ENCODE peak calls at places on chromosome 5, in six cellular contexts. One of them, this sample, is unnamed.

GRCh38 chr5:144017119-144017518 is 153.3 kb downstream of the YIPF5 start:
- DNase-seq in H1: no peak
- DNase-seq in H9: no peak
- DNase-seq in trophoblast cell: no peak
- DNase-seq in mesenchymal stem cell: no peak
- DNase-seq in neuronal stem cell: no peak
- DNase-seq in this sample: no peak

GRCh38 chr5:24110019-24110615 is 534.7 kb downstream of the CDH10 start:
- DNase-seq in H9: no peak
- DNase-seq in mesenchymal stem cell: peak; percentile 24
- DNase-seq in trophoblast cell: peak; percentile 30
- DNase-seq in H1: no peak
- DNase-seq in neuronal stem cell: peak; percentile 2
- DNase-seq in this sample: no peak

GRCh38 chr5:134545070-134545868 is 19.8 kb downstream of the JADE2 start:
- DNase-seq in H9: no peak
- DNase-seq in neuronal stem cell: no peak
- DNase-seq in H1: no peak
- DNase-seq in mesenchymal stem cell: peak; percentile 87
- DNase-seq in trophoblast cell: no peak
- DNase-seq in this sample: no peak

GRCh38 chr5:104198156-104198555 is 635.6 kb upstream of the NUDT12 start:
- DNase-seq in mesenchymal stem cell: no peak
- DNase-seq in trophoblast cell: no peak
- DNase-seq in H9: no peak
- DNase-seq in neuronal stem cell: no peak
- DNase-seq in H1: no peak
- DNase-seq in this sample: no peak

GRCh38 chr5:138974227-138975063 is 99.3 kb upstream of the LRRTM2 start:
- DNase-seq in neuronal stem cell: no peak
- DNase-seq in H9: no peak
- DNase-seq in mesenchymal stem cell: no peak
- DNase-seq in trophoblast cell: no peak
- DNase-seq in H1: no peak
- DNase-seq in this sample: peak; percentile 13

GRCh38 chr5:148436029-148436428 is 52.3 kb downstream of the FBXO38 start:
- DNase-seq in H9: no peak
- DNase-seq in mesenchymal stem cell: no peak
- DNase-seq in neuronal stem cell: no peak
- DNase-seq in H1: no peak
- DNase-seq in trophoblast cell: no peak
- DNase-seq in this sample: no peak

GRCh38 chr5:76689321-76690026 is 26.5 kb upstream of the F2R start:
- DNase-seq in mesenchymal stem cell: peak; percentile 90
- DNase-seq in neuronal stem cell: no peak
- DNase-seq in trophoblast cell: no peak
- DNase-seq in H1: no peak
- DNase-seq in H9: no peak
- DNase-seq in this sample: peak; percentile 96

GRCh38 chr5:152556779-152557178 is 151.7 kb upstream of the NMUR2 start:
- DNase-seq in trophoblast cell: no peak
- DNase-seq in mesenchymal stem cell: no peak
- DNase-seq in H1: no peak
- DNase-seq in neuronal stem cell: no peak
- DNase-seq in H9: no peak
- DNase-seq in this sample: no peak

GRCh38 chr5:80346055-80346454 is 26.3 kb downstream of the SPZ1 start:
- DNase-seq in trophoblast cell: peak; percentile 53
- DNase-seq in H1: no peak
- DNase-seq in H9: peak; percentile 63
- DNase-seq in neuronal stem cell: no peak
- DNase-seq in mesenchymal stem cell: peak; percentile 34
- DNase-seq in this sample: no peak

GRCh38 chr5:54703091-54703490 is 185.5 kb downstream of the SNX18 start:
- DNase-seq in trophoblast cell: no peak
- DNase-seq in neuronal stem cell: peak; percentile 14
- DNase-seq in mesenchymal stem cell: peak; percentile 76
- DNase-seq in H9: no peak
- DNase-seq in H1: no peak
- DNase-seq in this sample: peak; percentile 93

GRCh38 chr5:147659166-147659929 is 123.2 kb downstream of the JAKMIP2 start:
- DNase-seq in H9: no peak
- DNase-seq in H1: no peak
- DNase-seq in trophoblast cell: no peak
- DNase-seq in neuronal stem cell: no peak
- DNase-seq in mesenchymal stem cell: no peak
- DNase-seq in this sample: no peak

GRCh38 chr5:13859285-13859684 is 85.2 kb downstream of the DNAH5 start:
- DNase-seq in H9: no peak
- DNase-seq in H1: no peak
- DNase-seq in neuronal stem cell: no peak
- DNase-seq in mesenchymal stem cell: no peak
- DNase-seq in trophoblast cell: no peak
- DNase-seq in this sample: peak; percentile 3

GRCh38 chr5:23776684-23777083 is 269.3 kb downstream of the PRDM9 start:
- DNase-seq in H1: no peak
- DNase-seq in neuronal stem cell: no peak
- DNase-seq in trophoblast cell: no peak
- DNase-seq in mesenchymal stem cell: no peak
- DNase-seq in H9: no peak
- DNase-seq in this sample: no peak

GRCh38 chr5:38404667-38405276 is 146.4 kb downstream of the EGFLAM start:
- DNase-seq in trophoblast cell: peak; percentile 59
- DNase-seq in neuronal stem cell: peak; percentile 8
- DNase-seq in H1: peak; percentile 61
- DNase-seq in mesenchymal stem cell: no peak
- DNase-seq in H9: peak; percentile 69
- DNase-seq in this sample: no peak

GRCh38 chr5:149504649-149505048 is 46.6 kb downstream of the CSNK1A1 start:
- DNase-seq in H1: no peak
- DNase-seq in trophoblast cell: no peak
- DNase-seq in mesenchymal stem cell: no peak
- DNase-seq in neuronal stem cell: no peak
- DNase-seq in H9: no peak
- DNase-seq in this sample: no peak

GRCh38 chr5:65305913-65306312 is 175.8 kb downstream of the ADAMTS6 start:
- DNase-seq in neuronal stem cell: no peak
- DNase-seq in mesenchymal stem cell: peak; percentile 7
- DNase-seq in H1: no peak
- DNase-seq in H9: no peak
- DNase-seq in trophoblast cell: peak; percentile 49
- DNase-seq in this sample: peak; percentile 84

GRCh38 chr5:81424728-81425127 is 30.8 kb upstream of the ACOT12 start:
- DNase-seq in mesenchymal stem cell: no peak
- DNase-seq in trophoblast cell: no peak
- DNase-seq in H9: no peak
- DNase-seq in neuronal stem cell: no peak
- DNase-seq in H1: no peak
- DNase-seq in this sample: peak; percentile 77

GRCh38 chr5:116731432-116731831 is 156.8 kb upstream of the SEMA6A start:
- DNase-seq in mesenchymal stem cell: no peak
- DNase-seq in trophoblast cell: peak; percentile 86
- DNase-seq in H1: no peak
- DNase-seq in H9: no peak
- DNase-seq in neuronal stem cell: no peak
- DNase-seq in this sample: no peak

GRCh38 chr5:148687427-148687826 is 33.1 kb upstream of the HTR4 start:
- DNase-seq in mesenchymal stem cell: peak; percentile 9
- DNase-seq in H1: peak; percentile 53
- DNase-seq in trophoblast cell: peak; percentile 39
- DNase-seq in neuronal stem cell: no peak
- DNase-seq in H9: peak; percentile 72
- DNase-seq in this sample: peak; percentile 13

GRCh38 chr5:67577424-67577823 is 380.8 kb upstream of the CD180 start:
- DNase-seq in mesenchymal stem cell: peak; percentile 65
- DNase-seq in neuronal stem cell: no peak
- DNase-seq in H9: no peak
- DNase-seq in H1: no peak
- DNase-seq in trophoblast cell: no peak
- DNase-seq in this sample: peak; percentile 38

GRCh38 chr5:126016256-126016655 is 407.0 kb upstream of the GRAMD2B start:
- DNase-seq in mesenchymal stem cell: no peak
- DNase-seq in neuronal stem cell: no peak
- DNase-seq in H9: no peak
- DNase-seq in H1: no peak
- DNase-seq in trophoblast cell: no peak
- DNase-seq in this sample: no peak

GRCh38 chr5:37495210-37495609 is 116.1 kb downstream of the WDR70 start:
- DNase-seq in mesenchymal stem cell: peak; percentile 88
- DNase-seq in H1: no peak
- DNase-seq in H9: no peak
- DNase-seq in neuronal stem cell: no peak
- DNase-seq in trophoblast cell: no peak
- DNase-seq in this sample: peak; percentile 39

GRCh38 chr5:89282832-89283510 is 400.0 kb upstream of the MEF2C start:
- DNase-seq in H9: no peak
- DNase-seq in H1: no peak
- DNase-seq in trophoblast cell: peak; percentile 19
- DNase-seq in mesenchymal stem cell: peak; percentile 52
- DNase-seq in neuronal stem cell: no peak
- DNase-seq in this sample: peak; percentile 85

GRCh38 chr5:177385720-177386119 is 1.5 kb downstream of the SLC34A1 start:
- DNase-seq in mesenchymal stem cell: no peak
- DNase-seq in H1: no peak
- DNase-seq in H9: no peak
- DNase-seq in neuronal stem cell: no peak
- DNase-seq in trophoblast cell: no peak
- DNase-seq in this sample: no peak
- H3K14ac ChIP-seq in mesenchymal stem cell: peak overlapping the region; percentile 26
- H3K14ac ChIP-seq in H1: no peak overlapping the region
- H3K14ac ChIP-seq in H9: no peak overlapping the region
- H3K14ac ChIP-seq in neuronal stem cell: no peak overlapping the region
- H3K14ac ChIP-seq in trophoblast cell: no peak overlapping the region
- H3K14ac ChIP-seq in this sample: no peak overlapping the region

DNA sequence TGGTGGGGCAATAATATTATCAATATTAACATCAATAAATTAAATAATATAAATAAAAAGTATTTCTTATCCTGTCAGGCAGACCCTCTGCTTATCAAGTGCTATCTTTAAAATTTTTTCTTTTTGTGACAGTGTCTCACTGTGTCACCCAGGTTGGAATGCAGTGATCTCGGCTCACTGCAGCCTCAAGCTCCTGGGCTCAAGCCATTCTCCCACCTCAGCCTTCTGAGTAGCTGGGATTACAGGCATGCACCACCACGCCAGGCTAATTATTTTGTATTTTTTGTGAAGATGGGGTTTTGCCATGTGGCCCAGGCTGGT is 53.2 kb downstream of the NDST1 start:
- DNase-seq in H9: no peak
- DNase-seq in trophoblast cell: no peak
- DNase-seq in neuronal stem cell: no peak
- DNase-seq in H1: no peak
- DNase-seq in mesenchymal stem cell: no peak
- DNase-seq in this sample: no peak
- H3K14ac ChIP-seq in H9: no peak overlapping the region
- H3K14ac ChIP-seq in trophoblast cell: no peak overlapping the region
- H3K14ac ChIP-seq in neuronal stem cell: no peak overlapping the region
- H3K14ac ChIP-seq in H1: no peak overlapping the region
- H3K14ac ChIP-seq in mesenchymal stem cell: no peak overlapping the region
- H3K14ac ChIP-seq in this sample: no peak overlapping the region

GRCh38 chr5:135700731-135701130 is 121.9 kb upstream of the CXCL14 start:
- DNase-seq in H1: peak; percentile 20
- DNase-seq in H9: no peak
- DNase-seq in neuronal stem cell: no peak
- DNase-seq in trophoblast cell: no peak
- DNase-seq in mesenchymal stem cell: no peak
- DNase-seq in this sample: no peak
- H3K14ac ChIP-seq in H1: no peak overlapping the region
- H3K14ac ChIP-seq in H9: no peak overlapping the region
- H3K14ac ChIP-seq in neuronal stem cell: no peak overlapping the region
- H3K14ac ChIP-seq in trophoblast cell: no peak overlapping the region
- H3K14ac ChIP-seq in mesenchymal stem cell: no peak overlapping the region
- H3K14ac ChIP-seq in this sample: no peak overlapping the region

GRCh38 chr5:158589939-158590338 is 509.8 kb downstream of the EBF1 start:
- DNase-seq in neuronal stem cell: no peak
- DNase-seq in H9: no peak
- DNase-seq in H1: no peak
- DNase-seq in mesenchymal stem cell: no peak
- DNase-seq in trophoblast cell: no peak
- DNase-seq in this sample: no peak

GRCh38 chr5:158593925-158594324 is 505.8 kb downstream of the EBF1 start:
- DNase-seq in neuronal stem cell: no peak
- DNase-seq in H1: no peak
- DNase-seq in mesenchymal stem cell: no peak
- DNase-seq in H9: no peak
- DNase-seq in trophoblast cell: no peak
- DNase-seq in this sample: no peak

GRCh38 chr5:158586054-158586453 is 513.7 kb downstream of the EBF1 start:
- DNase-seq in H9: no peak
- DNase-seq in trophoblast cell: no peak
- DNase-seq in H1: no peak
- DNase-seq in mesenchymal stem cell: no peak
- DNase-seq in neuronal stem cell: no peak
- DNase-seq in this sample: no peak

GRCh38 chr5:158594595-158595242 is 505.0 kb downstream of the EBF1 start:
- DNase-seq in H9: no peak
- DNase-seq in trophoblast cell: no peak
- DNase-seq in H1: no peak
- DNase-seq in neuronal stem cell: no peak
- DNase-seq in mesenchymal stem cell: no peak
- DNase-seq in this sample: no peak

DNA sequence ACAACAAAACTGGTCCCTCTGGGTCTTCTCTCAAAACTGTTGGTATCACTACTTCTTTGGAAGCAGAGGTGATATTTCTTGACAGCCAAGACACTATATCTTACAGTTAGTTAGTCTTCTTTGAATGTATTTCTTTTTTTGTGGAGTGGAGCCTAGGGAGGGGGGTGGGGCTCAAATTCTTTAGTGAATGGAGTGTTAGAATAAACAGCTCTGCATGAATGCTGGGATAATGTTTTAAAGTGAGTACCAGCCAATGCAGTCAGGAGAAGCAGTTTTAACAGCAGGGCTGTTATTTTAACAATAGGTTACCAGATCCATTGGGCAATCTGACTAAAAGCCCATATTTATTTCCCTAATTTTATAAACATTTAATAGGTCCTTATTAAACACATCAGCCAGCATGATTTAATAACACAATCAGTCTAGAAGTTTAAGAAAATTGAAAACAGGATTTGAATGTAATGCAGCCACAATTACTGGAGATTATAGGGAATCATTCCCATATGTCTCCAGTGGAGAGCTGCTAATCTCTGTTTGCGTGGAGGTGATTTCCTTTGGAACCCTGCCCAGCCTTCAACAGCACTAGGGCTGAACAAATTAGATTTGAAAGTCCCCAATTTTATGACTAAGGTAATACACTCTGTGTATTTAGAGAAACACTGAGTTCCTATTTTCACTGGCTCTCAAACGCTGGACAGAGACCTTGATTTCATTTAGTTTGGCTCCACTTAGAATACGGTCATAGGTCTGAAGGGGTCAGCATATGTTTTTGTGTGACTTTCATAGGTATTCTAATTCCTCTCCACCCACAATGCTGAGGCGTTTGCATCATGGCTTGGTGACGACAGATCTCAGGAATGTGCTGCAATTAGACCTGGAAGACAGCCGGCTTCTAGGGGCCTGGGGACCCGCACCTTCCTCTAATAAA is 508.5 kb downstream of the EBF1 start:
- DNase-seq in neuronal stem cell: peak; percentile 47
- DNase-seq in mesenchymal stem cell: peak; percentile 3
- DNase-seq in trophoblast cell: peak; percentile 46
- DNase-seq in H9: peak; percentile 63
- DNase-seq in H1: peak; percentile 50
- DNase-seq in this sample: no peak
- H3K14ac ChIP-seq in neuronal stem cell: no peak overlapping the region
- H3K14ac ChIP-seq in mesenchymal stem cell: no peak overlapping the region
- H3K14ac ChIP-seq in trophoblast cell: no peak overlapping the region
- H3K14ac ChIP-seq in H9: no peak overlapping the region
- H3K14ac ChIP-seq in H1: no peak overlapping the region
- H3K14ac ChIP-seq in this sample: no peak overlapping the region